ENCODE peak calls at places on chromosomes 1 and 21, in nine cellular contexts. W, K, P, N, J, G, C, B and F are unnamed samples.

GRCh38 chr21:44837537-44837936 is 19.7 kb upstream of the SUMO3 start:
- DNase-seq in B (no peak), K (no peak), C (no peak), G (no peak), W (no peak), J (no peak), N (no peak), P (no peak), F (no peak)

GRCh38 chr1:219442575-219442974 is 170.3 kb downstream of the ZC3H11B start:
- DNase-seq in K (no peak), W (no peak), N (no peak), G (peak; percentile 25), B (no peak), J (no peak), C (no peak), P (no peak), F (no peak)

GRCh38 chr1:236165238-236165981 is 23.1 kb downstream of the GPR137B start:
- DNase-seq in J (no peak), W (no peak), B (no peak), C (no peak), G (no peak), K (no peak), P (no peak), N (no peak), F (no peak)

GRCh38 chr1:211831558-211832323 is 1.2 kb upstream of the LPGAT1 start:
- DNase-seq in G (no peak), P (no peak), J (peak; percentile 85), W (no peak), C (no peak), N (no peak), B (no peak), K (no peak), F (no peak)

GRCh38 chr1:210366767-210367166 is 38.1 kb downstream of the HHAT start:
- DNase-seq in G (no peak), J (no peak), C (no peak), B (no peak), W (no peak), N (no peak), K (no peak), P (no peak), F (no peak)

GRCh38 chr1:175911138-175911537 is 167.7 kb upstream of the TNR start:
- DNase-seq in K (no peak), N (no peak), G (no peak), P (no peak), B (no peak), J (no peak), C (no peak), W (no peak), F (no peak)

GRCh38 chr1:56403321-56403720 is 176.0 kb downstream of the PLPP3 start:
- DNase-seq in C (no peak), N (no peak), J (no peak), K (no peak), W (no peak), B (no peak), G (no peak), P (no peak), F (no peak)

GRCh38 chr1:161226320-161226711 is 456 bp downstream of the TOMM40L start:
- DNase-seq in G (no peak), P (no peak), C (no peak), W (no peak), J (no peak), K (no peak), N (no peak), B (no peak), F (no peak)

GRCh38 chr1:178579095-178579494 is 66.2 kb downstream of the TEX35 start:
- DNase-seq in C (no peak), W (no peak), G (no peak), N (no peak), K (no peak), P (no peak), B (no peak), J (no peak), F (no peak)

GRCh38 chr1:100184536-100184935 is 6.5 kb upstream of the LRRC39 start:
- DNase-seq in G (no peak), C (no peak), W (no peak), J (peak; percentile 21), K (no peak), N (no peak), P (no peak), B (no peak), F (no peak)

GRCh38 chr1:106536741-106537140 is 519.7 kb upstream of the PRMT6 start:
- DNase-seq in P (no peak), C (no peak), G (no peak), B (no peak), K (no peak), W (no peak), N (no peak), J (no peak), F (no peak)
- TF ChIP-seq CTCF in P (no peak), C (no peak), G (no peak), B (no peak), K (no peak), W (no peak), N (no peak), J (no peak), F (no peak)

GRCh38 chr1:154483941-154484803 is 17.8 kb upstream of the TDRD10 start:
- DNase-seq in P (peak; percentile 81), B (no peak), K (no peak), J (no peak), N (no peak), W (no peak), G (peak; percentile 90), C (peak; percentile 22), F (no peak)
- TF ChIP-seq CTCF in P (no peak), B (no peak), K (no peak), J (no peak), N (no peak), W (no peak), G (peak; percentile 5), C (no peak), F (no peak)

GRCh38 chr1:181746224-181746623 is 262.9 kb downstream of the CACNA1E start:
- DNase-seq in N (no peak), P (no peak), W (no peak), G (no peak), K (no peak), J (no peak), B (no peak), C (no peak), F (no peak)
- TF ChIP-seq CTCF in N (no peak), P (no peak), W (no peak), G (no peak), K (no peak), J (no peak), B (no peak), C (no peak), F (no peak)

GRCh38 chr1:12047120-12047876 is 15.8 kb upstream of the TNFRSF8 start:
- DNase-seq in K (no peak), W (no peak), J (no peak), G (no peak), N (no peak), C (no peak), P (no peak), B (no peak), F (peak; percentile 58)

GRCh38 chr1:12048376-12048775 is 14.7 kb upstream of the TNFRSF8 start:
- DNase-seq in G (no peak), N (no peak), K (no peak), W (no peak), J (no peak), P (no peak), B (no peak), C (no peak), F (no peak)

GRCh38 chr1:12051361-12051760 is 11.7 kb upstream of the TNFRSF8 start:
- DNase-seq in W (no peak), P (no peak), J (no peak), B (no peak), N (no peak), K (no peak), G (no peak), C (no peak), F (no peak)

GRCh38 chr1:12052008-12052573 is 11.0 kb upstream of the TNFRSF8 start:
- DNase-seq in K (peak; percentile 52), N (peak; percentile 34), B (no peak), P (no peak), J (no peak), W (peak; percentile 77), C (peak; percentile 39), G (no peak), F (no peak)

GRCh38 chr1:12049625-12050024 is 13.5 kb upstream of the TNFRSF8 start:
- DNase-seq in B (no peak), K (no peak), C (no peak), W (no peak), G (no peak), P (no peak), N (no peak), J (no peak), F (no peak)
- TF ChIP-seq CTCF in B (no peak), K (no peak), C (no peak), W (no peak), G (no peak), P (no peak), N (no peak), J (no peak), F (no peak)

GRCh38 chr1:16166117-16166516 is 10.2 kb upstream of the EPHA2 start:
- DNase-seq in C (no peak), J (no peak), N (no peak), W (no peak), G (no peak), B (no peak), P (no peak), K (no peak), F (no peak)
- TF ChIP-seq CTCF in C (no peak), J (no peak), N (no peak), W (no peak), G (no peak), B (no peak), P (no peak), K (no peak), F (no peak)

GRCh38 chr1:29655945-29656866 is 419.9 kb downstream of the PTPRU start:
- DNase-seq in N (no peak), G (no peak), C (no peak), P (peak; percentile 26), B (peak; percentile 51), K (no peak), W (no peak), J (peak; percentile 51), F (no peak)
- TF ChIP-seq CTCF in N (no peak), G (peak; percentile 23), C (no peak), P (peak; percentile 15), B (peak; percentile 70), K (no peak), W (no peak), J (peak; percentile 66), F (no peak)

GRCh38 chr1:63877816-63878215 is 104.0 kb downstream of the ROR1 start:
- DNase-seq in B (no peak), N (no peak), W (no peak), P (peak; percentile 64), J (no peak), G (no peak), K (no peak), C (no peak), F (no peak)
- TF ChIP-seq CTCF in B (no peak), N (no peak), W (no peak), P (no peak), J (no peak), G (no peak), K (no peak), C (no peak), F (no peak)